ENCODE peak calls at places on chromosomes 11 and 22, in seven cellular contexts. D, A, M, V, N, X and F are unnamed samples.

GRCh38 chr11:34512810-34513673 is 552 bp downstream of the ELF5 start:
- DNase-seq in V (no peak), M (peak; percentile 74), X (no peak), A (no peak), N (peak; percentile 31), D (no peak), F (peak; percentile 83)

GRCh38 chr11:20541503-20541902 is 57.9 kb upstream of the SLC6A5 start:
- DNase-seq in A (no peak), X (no peak), N (no peak), D (no peak), M (no peak), V (no peak), F (no peak)

GRCh38 chr11:1755344-1756023 is 5.1 kb upstream of the IFITM10 start:
- DNase-seq in M (no peak), V (no peak), N (peak; percentile 73), D (no peak), A (no peak), X (no peak), F (peak; percentile 66)

GRCh38 chr11:12329169-12329568 is 48.2 kb upstream of the PARVA start:
- DNase-seq in D (no peak), A (no peak), V (no peak), X (no peak), M (no peak), N (no peak), F (no peak)

GRCh38 chr22:27542602-27543001 is 259.0 kb downstream of the MN1 start:
- DNase-seq in V (no peak), A (no peak), D (no peak), N (no peak), M (no peak), X (no peak), F (no peak)

GRCh38 chr22:49971232-49972162 is 10.9 kb downstream of the PIM3 start:
- DNase-seq in X (no peak), V (no peak), M (peak; percentile 83), N (peak; percentile 87), A (peak; percentile 89), D (no peak), F (peak; percentile 87)

GRCh38 chr11:61578819-61579218 is 2.1 kb downstream of the SYT7 start:
- DNase-seq in A (no peak), N (no peak), V (no peak), D (no peak), X (no peak), M (no peak), F (no peak)

GRCh38 chr22:35609761-35610160 is 7.4 kb downstream of the MB start:
- DNase-seq in N (no peak), M (no peak), D (no peak), X (no peak), V (no peak), A (no peak), F (no peak)

GRCh38 chr22:23137905-23138520 is 3.8 kb downstream of the RSPH14 start:
- DNase-seq in N (no peak), X (no peak), D (no peak), V (no peak), M (peak; percentile 58), A (no peak), F (peak; percentile 28)

GRCh38 chr11:121514401-121514981 is 61.7 kb upstream of the SORL1-AS1 start:
- DNase-seq in V (peak; percentile 65), M (no peak), D (peak; percentile 37), N (no peak), X (no peak), A (no peak), F (no peak)

GRCh38 chr22:36926721-36927435 is 13.4 kb downstream of the CSF2RB start:
- DNase-seq in A (no peak), X (no peak), M (no peak), V (no peak), N (no peak), D (no peak), F (no peak)

GRCh38 chr11:3160252-3161031 is 4.7 kb downstream of the OSBPL5 start:
- DNase-seq in M (peak; percentile 30), A (peak; percentile 95), N (peak; percentile 87), X (no peak), V (no peak), D (peak; percentile 48), F (peak; percentile 87)

GRCh38 chr11:22674470-22675426 is 8.3 kb downstream of the GAS2 start:
- DNase-seq in A (no peak), V (no peak), D (no peak), N (no peak), M (no peak), X (peak; percentile 33), F (no peak)